ENCODE peak calls at places on chromosomes 13 and 19, in seven cellular contexts. One of them, this sample, is unnamed.

GRCh38 chr19:34226036-34226435 is 28.3 kb upstream of the GARRE1 start:
- DNase-seq in adrenal gland: no peak
- DNase-seq in right lobe of liver: no peak
- DNase-seq in stomach: no peak
- DNase-seq in transverse colon: no peak
- DNase-seq in body of pancreas: no peak
- DNase-seq in heart left ventricle: no peak
- DNase-seq in this sample: no peak

GRCh38 chr13:51687928-51688714 is 103.9 kb downstream of the WDFY2 start:
- DNase-seq in heart left ventricle: peak; percentile 33
- DNase-seq in adrenal gland: peak; percentile 76
- DNase-seq in body of pancreas: no peak
- DNase-seq in right lobe of liver: no peak
- DNase-seq in transverse colon: no peak
- DNase-seq in stomach: no peak
- DNase-seq in this sample: no peak

GRCh38 chr19:46787331-46788100 is 878 bp downstream of the SLC1A5 start:
- DNase-seq in body of pancreas: peak; percentile 55
- DNase-seq in adrenal gland: no peak
- DNase-seq in right lobe of liver: peak; percentile 58
- DNase-seq in stomach: peak; percentile 55
- DNase-seq in heart left ventricle: peak; percentile 69
- DNase-seq in transverse colon: peak; percentile 62
- DNase-seq in this sample: peak; percentile 79

GRCh38 chr13:80359459-80360297 is 18.8 kb upstream of the SPRY2 start:
- DNase-seq in stomach: no peak
- DNase-seq in heart left ventricle: no peak
- DNase-seq in transverse colon: no peak
- DNase-seq in adrenal gland: no peak
- DNase-seq in body of pancreas: no peak
- DNase-seq in right lobe of liver: no peak
- DNase-seq in this sample: peak; percentile 10

GRCh38 chr19:31448221-31448657 is 99.0 kb upstream of the TSHZ3 start:
- DNase-seq in heart left ventricle: peak; percentile 89
- DNase-seq in transverse colon: peak; percentile 29
- DNase-seq in adrenal gland: peak; percentile 52
- DNase-seq in right lobe of liver: peak; percentile 22
- DNase-seq in stomach: peak; percentile 26
- DNase-seq in body of pancreas: peak; percentile 44
- DNase-seq in this sample: no peak

GRCh38 chr19:1016647-1017114 is 4.2 kb downstream of the TMEM259 start:
- DNase-seq in body of pancreas: peak; percentile 58
- DNase-seq in stomach: no peak
- DNase-seq in heart left ventricle: no peak
- DNase-seq in adrenal gland: peak; percentile 87
- DNase-seq in transverse colon: peak; percentile 60
- DNase-seq in right lobe of liver: peak; percentile 63
- DNase-seq in this sample: no peak

GRCh38 chr13:106151056-106151699 is 384.3 kb downstream of the EFNB2 start:
- DNase-seq in stomach: no peak
- DNase-seq in heart left ventricle: no peak
- DNase-seq in adrenal gland: no peak
- DNase-seq in body of pancreas: no peak
- DNase-seq in right lobe of liver: no peak
- DNase-seq in transverse colon: peak; percentile 37
- DNase-seq in this sample: no peak

GRCh38 chr19:7596191-7596937 is 701 bp downstream of the CAMSAP3 start:
- DNase-seq in right lobe of liver: peak; percentile 19
- DNase-seq in heart left ventricle: no peak
- DNase-seq in transverse colon: peak; percentile 36
- DNase-seq in adrenal gland: no peak
- DNase-seq in stomach: no peak
- DNase-seq in body of pancreas: no peak
- DNase-seq in this sample: no peak

GRCh38 chr19:52600639-52601024 is 30.5 kb downstream of the ZNF701 start:
- DNase-seq in adrenal gland: no peak
- DNase-seq in body of pancreas: peak; percentile 27
- DNase-seq in heart left ventricle: peak; percentile 40
- DNase-seq in transverse colon: peak; percentile 77
- DNase-seq in right lobe of liver: peak; percentile 30
- DNase-seq in stomach: peak; percentile 33
- DNase-seq in this sample: peak; percentile 43

GRCh38 chr19:33293255-33294057 is 8.9 kb downstream of the CEBPA start:
- DNase-seq in stomach: no peak
- DNase-seq in transverse colon: peak; percentile 54
- DNase-seq in body of pancreas: peak; percentile 48
- DNase-seq in adrenal gland: no peak
- DNase-seq in heart left ventricle: no peak
- DNase-seq in right lobe of liver: peak; percentile 46
- DNase-seq in this sample: no peak

GRCh38 chr13:95787356-95788099 is 110.6 kb downstream of the DNAJC3 start:
- DNase-seq in stomach: no peak
- DNase-seq in body of pancreas: peak; percentile 47
- DNase-seq in transverse colon: no peak
- DNase-seq in heart left ventricle: no peak
- DNase-seq in adrenal gland: no peak
- DNase-seq in right lobe of liver: no peak
- DNase-seq in this sample: no peak

GRCh38 chr19:33394006-33394722 is 20.7 kb downstream of the CEBPG start:
- DNase-seq in transverse colon: no peak
- DNase-seq in body of pancreas: peak; percentile 27
- DNase-seq in adrenal gland: no peak
- DNase-seq in right lobe of liver: peak; percentile 78
- DNase-seq in heart left ventricle: peak; percentile 57
- DNase-seq in stomach: no peak
- DNase-seq in this sample: no peak

GRCh38 chr13:48797127-48797526 is 143.4 kb downstream of the CYSLTR2 start:
- DNase-seq in transverse colon: no peak
- DNase-seq in body of pancreas: no peak
- DNase-seq in stomach: no peak
- DNase-seq in right lobe of liver: no peak
- DNase-seq in adrenal gland: no peak
- DNase-seq in heart left ventricle: no peak
- DNase-seq in this sample: no peak

GRCh38 chr19:55642153-55643002 is 1.1 kb upstream of the ZNF581 start:
- DNase-seq in body of pancreas: no peak
- DNase-seq in right lobe of liver: peak; percentile 30
- DNase-seq in heart left ventricle: no peak
- DNase-seq in adrenal gland: no peak
- DNase-seq in transverse colon: peak; percentile 51
- DNase-seq in stomach: peak; percentile 39
- DNase-seq in this sample: peak; percentile 47

GRCh38 chr19:6838062-6838655 is 49.2 kb upstream of the ADGRE1 start:
- DNase-seq in stomach: no peak
- DNase-seq in right lobe of liver: no peak
- DNase-seq in transverse colon: no peak
- DNase-seq in adrenal gland: no peak
- DNase-seq in body of pancreas: no peak
- DNase-seq in heart left ventricle: no peak
- DNase-seq in this sample: no peak

GRCh38 chr13:52695856-52696255 is 43.2 kb downstream of the SUGT1 start:
- DNase-seq in right lobe of liver: no peak
- DNase-seq in heart left ventricle: no peak
- DNase-seq in transverse colon: no peak
- DNase-seq in body of pancreas: no peak
- DNase-seq in stomach: no peak
- DNase-seq in adrenal gland: no peak
- DNase-seq in this sample: no peak

GRCh38 chr19:31421856-31422255 is 72.6 kb upstream of the TSHZ3 start:
- DNase-seq in adrenal gland: no peak
- DNase-seq in transverse colon: no peak
- DNase-seq in body of pancreas: no peak
- DNase-seq in stomach: no peak
- DNase-seq in right lobe of liver: no peak
- DNase-seq in heart left ventricle: no peak
- DNase-seq in this sample: no peak

GRCh38 chr13:90238433-90238832 is 1109.1 kb upstream of the MIR17HG start:
- DNase-seq in adrenal gland: no peak
- DNase-seq in transverse colon: no peak
- DNase-seq in heart left ventricle: no peak
- DNase-seq in body of pancreas: no peak
- DNase-seq in right lobe of liver: no peak
- DNase-seq in stomach: no peak
- DNase-seq in this sample: no peak

GRCh38 chr19:19820774-19821315 is 705 bp downstream of the ZNF506 start:
- DNase-seq in body of pancreas: no peak
- DNase-seq in transverse colon: no peak
- DNase-seq in adrenal gland: no peak
- DNase-seq in stomach: no peak
- DNase-seq in heart left ventricle: no peak
- DNase-seq in right lobe of liver: no peak
- DNase-seq in this sample: no peak

GRCh38 chr19:51407631-51408131 is 9.8 kb downstream of the SIGLEC10 start:
- DNase-seq in adrenal gland: peak; percentile 58
- DNase-seq in body of pancreas: peak; percentile 31
- DNase-seq in transverse colon: peak; percentile 37
- DNase-seq in right lobe of liver: no peak
- DNase-seq in heart left ventricle: no peak
- DNase-seq in stomach: peak; percentile 40
- DNase-seq in this sample: peak; percentile 49

GRCh38 chr19:3368441-3368795 is 2.0 kb downstream of the NFIC start:
- DNase-seq in stomach: no peak
- DNase-seq in adrenal gland: no peak
- DNase-seq in right lobe of liver: no peak
- DNase-seq in body of pancreas: peak; percentile 21
- DNase-seq in transverse colon: no peak
- DNase-seq in heart left ventricle: no peak
- DNase-seq in this sample: no peak

GRCh38 chr19:3367572-3368440 is 1.4 kb downstream of the NFIC start:
- DNase-seq in transverse colon: no peak
- DNase-seq in right lobe of liver: no peak
- DNase-seq in stomach: no peak
- DNase-seq in adrenal gland: no peak
- DNase-seq in body of pancreas: peak; percentile 32
- DNase-seq in heart left ventricle: no peak
- DNase-seq in this sample: no peak

GRCh38 chr19:3369337-3370213 is 3.2 kb downstream of the NFIC start:
- DNase-seq in heart left ventricle: peak; percentile 68
- DNase-seq in right lobe of liver: peak; percentile 63
- DNase-seq in adrenal gland: peak; percentile 84
- DNase-seq in transverse colon: peak; percentile 63
- DNase-seq in stomach: peak; percentile 72
- DNase-seq in body of pancreas: peak; percentile 82
- DNase-seq in this sample: no peak

GRCh38 chr19:3370214-3370720 is 3.9 kb downstream of the NFIC start:
- DNase-seq in heart left ventricle: no peak
- DNase-seq in transverse colon: no peak
- DNase-seq in adrenal gland: no peak
- DNase-seq in right lobe of liver: no peak
- DNase-seq in body of pancreas: peak; percentile 31
- DNase-seq in stomach: no peak
- DNase-seq in this sample: no peak

GRCh38 chr19:3368848-3369336 is 2.5 kb downstream of the NFIC start:
- DNase-seq in heart left ventricle: no peak
- DNase-seq in stomach: no peak
- DNase-seq in transverse colon: no peak
- DNase-seq in right lobe of liver: no peak
- DNase-seq in adrenal gland: no peak
- DNase-seq in body of pancreas: no peak
- DNase-seq in this sample: no peak
- TF ChIP-seq POLR2A in heart left ventricle: no peak
- TF ChIP-seq POLR2A in stomach: no peak
- TF ChIP-seq POLR2A in transverse colon: no peak
- TF ChIP-seq POLR2A in right lobe of liver: no peak
- TF ChIP-seq POLR2A in adrenal gland: no peak
- TF ChIP-seq POLR2A in body of pancreas: no peak
- TF ChIP-seq POLR2A in this sample: no peak

GRCh38 chr19:18328340-18329034 is 5.6 kb upstream of the LSM4 start:
- DNase-seq in transverse colon: peak; percentile 94
- DNase-seq in body of pancreas: peak; percentile 95
- DNase-seq in adrenal gland: peak; percentile 99
- DNase-seq in stomach: peak; percentile 94
- DNase-seq in right lobe of liver: peak; percentile 83
- DNase-seq in heart left ventricle: peak; percentile 94
- DNase-seq in this sample: peak; percentile 94
- TF ChIP-seq POLR2A in transverse colon: no peak
- TF ChIP-seq POLR2A in body of pancreas: peak; percentile 43
- TF ChIP-seq POLR2A in adrenal gland: peak; percentile 54
- TF ChIP-seq POLR2A in stomach: no peak
- TF ChIP-seq POLR2A in right lobe of liver: peak; percentile 65
- TF ChIP-seq POLR2A in heart left ventricle: peak; percentile 85
- TF ChIP-seq POLR2A in this sample: no peak

GRCh38 chr13:110388141-110388943 is 81.3 kb downstream of the COL4A2 start:
- DNase-seq in body of pancreas: no peak
- DNase-seq in right lobe of liver: no peak
- DNase-seq in heart left ventricle: peak; percentile 84
- DNase-seq in transverse colon: peak; percentile 52
- DNase-seq in stomach: no peak
- DNase-seq in adrenal gland: no peak
- DNase-seq in this sample: no peak
- TF ChIP-seq POLR2A in body of pancreas: no peak
- TF ChIP-seq POLR2A in right lobe of liver: no peak
- TF ChIP-seq POLR2A in heart left ventricle: no peak
- TF ChIP-seq POLR2A in transverse colon: no peak
- TF ChIP-seq POLR2A in stomach: no peak
- TF ChIP-seq POLR2A in adrenal gland: no peak
- TF ChIP-seq POLR2A in this sample: no peak

DNA sequence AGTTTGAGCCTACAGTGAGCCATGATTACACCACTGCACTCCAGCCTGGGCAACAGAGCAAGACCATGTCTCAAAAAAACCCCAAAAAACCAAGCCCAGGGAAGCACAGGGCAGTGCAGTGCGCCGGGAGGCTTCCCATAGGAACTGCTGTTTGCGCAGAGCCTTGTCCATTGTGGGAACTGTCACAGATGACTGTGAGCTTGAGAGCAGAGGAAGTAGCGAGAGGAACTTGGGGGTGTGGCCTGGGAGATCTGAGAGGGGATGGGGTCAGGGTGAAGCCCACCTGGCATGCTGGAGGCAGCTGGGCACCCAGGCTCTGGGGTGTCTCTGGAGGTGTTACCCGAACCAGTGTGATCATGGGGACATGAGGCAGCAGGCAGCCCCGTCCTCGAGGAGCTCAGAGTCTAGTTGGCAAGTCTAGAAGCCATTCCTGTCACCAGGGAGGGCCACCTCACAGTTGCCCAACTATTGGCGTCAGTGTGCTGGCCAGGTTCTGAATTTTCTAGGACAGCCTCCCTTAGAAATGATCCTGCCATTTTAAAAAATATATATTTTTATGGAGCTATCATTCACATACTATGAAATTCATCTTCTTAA is 10.4 kb downstream of the KDM4B start:
- DNase-seq in body of pancreas: peak; percentile 45
- DNase-seq in stomach: no peak
- DNase-seq in heart left ventricle: no peak
- DNase-seq in right lobe of liver: no peak
- DNase-seq in transverse colon: no peak
- DNase-seq in adrenal gland: no peak
- DNase-seq in this sample: no peak
- TF ChIP-seq POLR2A in body of pancreas: no peak
- TF ChIP-seq POLR2A in stomach: no peak
- TF ChIP-seq POLR2A in heart left ventricle: no peak
- TF ChIP-seq POLR2A in right lobe of liver: no peak
- TF ChIP-seq POLR2A in transverse colon: no peak
- TF ChIP-seq POLR2A in adrenal gland: no peak
- TF ChIP-seq POLR2A in this sample: no peak

GRCh38 chr19:5434351-5434917 is 20.8 kb upstream of the ZNRF4 start:
- DNase-seq in body of pancreas: no peak
- DNase-seq in heart left ventricle: no peak
- DNase-seq in transverse colon: no peak
- DNase-seq in stomach: no peak
- DNase-seq in adrenal gland: no peak
- DNase-seq in right lobe of liver: no peak
- DNase-seq in this sample: no peak
- TF ChIP-seq POLR2A in body of pancreas: no peak
- TF ChIP-seq POLR2A in heart left ventricle: no peak
- TF ChIP-seq POLR2A in transverse colon: no peak
- TF ChIP-seq POLR2A in stomach: no peak
- TF ChIP-seq POLR2A in adrenal gland: no peak
- TF ChIP-seq POLR2A in right lobe of liver: no peak
- TF ChIP-seq POLR2A in this sample: no peak

This sample was measured in erythroblast.